ENCODE peak calls at places on chromosomes 5 and 9, in six cellular contexts. One of them, this sample, is unnamed. For H3K27me3, the result is how much of the 10 kb centered on the place peaks cover.

GRCh38 chr9:122642226-122642625 is 15.2 kb downstream of the OR1B1 start:
- DNase-seq in BE2C: no peak
- DNase-seq in CD4-positive, CD25-positive, alpha-beta regulatory T cell: no peak
- DNase-seq in left ventricle myocardium inferior: no peak
- DNase-seq in testis: no peak
- DNase-seq in stomach: no peak
- DNase-seq in this sample: no peak

GRCh38 chr9:121598167-121599000 is 53.0 kb upstream of the DAB2IP start:
- DNase-seq in CD4-positive, CD25-positive, alpha-beta regulatory T cell: no peak
- DNase-seq in BE2C: no peak
- DNase-seq in left ventricle myocardium inferior: peak
- DNase-seq in testis: peak
- DNase-seq in stomach: peak
- DNase-seq in this sample: peak

GRCh38 chr9:12961276-12961809 is 186.5 kb downstream of the LURAP1L start:
- DNase-seq in BE2C: no peak
- DNase-seq in left ventricle myocardium inferior: no peak
- DNase-seq in stomach: no peak
- DNase-seq in testis: no peak
- DNase-seq in CD4-positive, CD25-positive, alpha-beta regulatory T cell: no peak
- DNase-seq in this sample: no peak

GRCh38 chr9:21993893-21994525 is at the start of gene CDKN2A:
- DNase-seq in left ventricle myocardium inferior: no peak
- DNase-seq in testis: peak
- DNase-seq in CD4-positive, CD25-positive, alpha-beta regulatory T cell: peak
- DNase-seq in stomach: peak
- DNase-seq in BE2C: peak
- DNase-seq in this sample: peak

GRCh38 chr5:10328323-10328722 is 20.6 kb upstream of the CMBL start:
- DNase-seq in testis: no peak
- DNase-seq in CD4-positive, CD25-positive, alpha-beta regulatory T cell: no peak
- DNase-seq in BE2C: no peak
- DNase-seq in left ventricle myocardium inferior: no peak
- DNase-seq in stomach: no peak
- DNase-seq in this sample: no peak

GRCh38 chr5:90264930-90265857 is 144.4 kb downstream of the CETN3 start:
- DNase-seq in BE2C: peak
- DNase-seq in stomach: peak
- DNase-seq in testis: peak
- DNase-seq in left ventricle myocardium inferior: peak
- DNase-seq in CD4-positive, CD25-positive, alpha-beta regulatory T cell: peak
- DNase-seq in this sample: peak

GRCh38 chr9:78210841-78211301 is 25.0 kb upstream of the CEP78 start:
- DNase-seq in left ventricle myocardium inferior: no peak
- DNase-seq in CD4-positive, CD25-positive, alpha-beta regulatory T cell: no peak
- DNase-seq in stomach: no peak
- DNase-seq in BE2C: no peak
- DNase-seq in testis: no peak
- DNase-seq in this sample: no peak

GRCh38 chr5:111063709-111064322 is 7.7 kb upstream of the TSLP start:
- DNase-seq in CD4-positive, CD25-positive, alpha-beta regulatory T cell: no peak
- DNase-seq in stomach: no peak
- DNase-seq in testis: no peak
- DNase-seq in BE2C: no peak
- DNase-seq in left ventricle myocardium inferior: no peak
- DNase-seq in this sample: no peak

GRCh38 chr5:35247645-35248034 is 17.4 kb upstream of the PRLR start:
- DNase-seq in BE2C: no peak
- DNase-seq in testis: no peak
- DNase-seq in left ventricle myocardium inferior: no peak
- DNase-seq in stomach: peak
- DNase-seq in CD4-positive, CD25-positive, alpha-beta regulatory T cell: no peak
- DNase-seq in this sample: no peak

GRCh38 chr5:178419196-178419595 is 171.0 kb downstream of the COL23A1 start:
- DNase-seq in CD4-positive, CD25-positive, alpha-beta regulatory T cell: no peak
- DNase-seq in testis: no peak
- DNase-seq in left ventricle myocardium inferior: no peak
- DNase-seq in stomach: no peak
- DNase-seq in BE2C: no peak
- DNase-seq in this sample: no peak

GRCh38 chr5:160506006-160507004 is 84.7 kb downstream of the PTTG1 start:
- DNase-seq in BE2C: peak
- DNase-seq in left ventricle myocardium inferior: no peak
- DNase-seq in testis: no peak
- DNase-seq in CD4-positive, CD25-positive, alpha-beta regulatory T cell: peak
- DNase-seq in stomach: no peak
- DNase-seq in this sample: peak

GRCh38 chr5:57878301-57878722 is 395.7 kb upstream of the ACTBL2 start:
- DNase-seq in BE2C: no peak
- DNase-seq in CD4-positive, CD25-positive, alpha-beta regulatory T cell: no peak
- DNase-seq in testis: no peak
- DNase-seq in stomach: no peak
- DNase-seq in left ventricle myocardium inferior: no peak
- DNase-seq in this sample: no peak

GRCh38 chr5:165138261-165138660 is 1632.8 kb downstream of the MAT2B start:
- DNase-seq in CD4-positive, CD25-positive, alpha-beta regulatory T cell: no peak
- DNase-seq in testis: no peak
- DNase-seq in stomach: no peak
- DNase-seq in left ventricle myocardium inferior: no peak
- DNase-seq in BE2C: no peak
- DNase-seq in this sample: no peak

GRCh38 chr5:155250601-155251000 is 237.0 kb downstream of the KIF4B start:
- DNase-seq in CD4-positive, CD25-positive, alpha-beta regulatory T cell: no peak
- DNase-seq in left ventricle myocardium inferior: no peak
- DNase-seq in stomach: no peak
- DNase-seq in testis: no peak
- DNase-seq in BE2C: no peak
- DNase-seq in this sample: no peak

GRCh38 chr5:122099060-122099790 is 21.2 kb upstream of the LOX start:
- DNase-seq in BE2C: no peak
- DNase-seq in stomach: no peak
- DNase-seq in left ventricle myocardium inferior: no peak
- DNase-seq in CD4-positive, CD25-positive, alpha-beta regulatory T cell: no peak
- DNase-seq in testis: no peak
- DNase-seq in this sample: no peak

GRCh38 chr9:105144841-105145240 is 99.6 kb upstream of the SLC44A1 start:
- DNase-seq in BE2C: no peak
- DNase-seq in CD4-positive, CD25-positive, alpha-beta regulatory T cell: no peak
- DNase-seq in testis: no peak
- DNase-seq in left ventricle myocardium inferior: no peak
- DNase-seq in stomach: no peak
- DNase-seq in this sample: no peak

GRCh38 chr5:53422539-53422938 is 57.9 kb upstream of the FST start:
- DNase-seq in testis: no peak
- DNase-seq in CD4-positive, CD25-positive, alpha-beta regulatory T cell: no peak
- DNase-seq in stomach: no peak
- DNase-seq in BE2C: no peak
- DNase-seq in left ventricle myocardium inferior: no peak
- DNase-seq in this sample: no peak

GRCh38 chr9:20914556-20914955 is 116.9 kb downstream of the HACD4 start:
- DNase-seq in stomach: no peak
- DNase-seq in testis: no peak
- DNase-seq in BE2C: no peak
- DNase-seq in CD4-positive, CD25-positive, alpha-beta regulatory T cell: no peak
- DNase-seq in left ventricle myocardium inferior: no peak
- DNase-seq in this sample: no peak

GRCh38 chr9:93815135-93815534 is 140.0 kb downstream of the BARX1 start:
- DNase-seq in CD4-positive, CD25-positive, alpha-beta regulatory T cell: no peak
- DNase-seq in testis: no peak
- DNase-seq in stomach: no peak
- DNase-seq in BE2C: no peak
- DNase-seq in left ventricle myocardium inferior: no peak
- DNase-seq in this sample: no peak

GRCh38 chr5:79513519-79514390 is at the start of gene HOMER1:
- DNase-seq in stomach: peak
- DNase-seq in CD4-positive, CD25-positive, alpha-beta regulatory T cell: peak
- DNase-seq in testis: peak
- DNase-seq in left ventricle myocardium inferior: peak
- DNase-seq in BE2C: peak
- DNase-seq in this sample: peak

GRCh38 chr9:80968611-80969010 is 720.7 kb downstream of the TLE1 start:
- DNase-seq in CD4-positive, CD25-positive, alpha-beta regulatory T cell: no peak
- DNase-seq in BE2C: no peak
- DNase-seq in stomach: no peak
- DNase-seq in left ventricle myocardium inferior: no peak
- DNase-seq in testis: no peak
- DNase-seq in this sample: peak

DNA sequence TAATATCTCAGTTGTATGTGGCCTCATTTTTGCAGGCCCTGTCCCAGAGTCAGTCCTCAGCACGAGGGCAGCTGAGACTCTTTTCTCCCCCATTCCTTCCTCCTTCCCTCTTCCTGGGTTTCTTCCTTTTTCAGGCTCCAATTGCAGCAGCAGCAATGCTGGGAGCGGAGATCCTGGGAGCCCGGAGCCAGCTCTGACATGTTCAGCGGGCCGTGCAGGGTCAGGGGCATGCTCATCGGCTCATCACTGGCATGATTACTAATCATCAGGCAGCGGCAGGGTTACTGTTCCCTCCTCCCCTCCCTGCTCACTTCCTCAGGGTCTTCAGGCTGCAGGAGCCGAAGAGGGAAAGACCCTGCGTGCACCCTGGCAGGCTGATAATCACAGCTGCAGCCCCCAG is 8.0 kb upstream of the KCNIP1 start:
- DNase-seq in CD4-positive, CD25-positive, alpha-beta regulatory T cell: no peak
- DNase-seq in stomach: no peak
- DNase-seq in BE2C: no peak
- DNase-seq in left ventricle myocardium inferior: no peak
- DNase-seq in testis: no peak
- DNase-seq in this sample: no peak
- H3K27me3 ChIP-seq in CD4-positive, CD25-positive, alpha-beta regulatory T cell: under half
- H3K27me3 ChIP-seq in stomach: under half
- H3K27me3 ChIP-seq in BE2C: under half
- H3K27me3 ChIP-seq in left ventricle myocardium inferior: under half
- H3K27me3 ChIP-seq in testis: under half
- H3K27me3 ChIP-seq in this sample: under half

GRCh38 chr9:125755340-125755739 is 8.2 kb downstream of the PBX3 start:
- DNase-seq in CD4-positive, CD25-positive, alpha-beta regulatory T cell: no peak
- DNase-seq in BE2C: no peak
- DNase-seq in testis: no peak
- DNase-seq in left ventricle myocardium inferior: no peak
- DNase-seq in stomach: no peak
- DNase-seq in this sample: no peak
- H3K4me3 ChIP-seq in CD4-positive, CD25-positive, alpha-beta regulatory T cell: no peak
- H3K4me3 ChIP-seq in BE2C: no peak
- H3K4me3 ChIP-seq in testis: no peak
- H3K4me3 ChIP-seq in left ventricle myocardium inferior: no peak
- H3K4me3 ChIP-seq in stomach: no peak
- H3K4me3 ChIP-seq in this sample: no peak

DNA sequence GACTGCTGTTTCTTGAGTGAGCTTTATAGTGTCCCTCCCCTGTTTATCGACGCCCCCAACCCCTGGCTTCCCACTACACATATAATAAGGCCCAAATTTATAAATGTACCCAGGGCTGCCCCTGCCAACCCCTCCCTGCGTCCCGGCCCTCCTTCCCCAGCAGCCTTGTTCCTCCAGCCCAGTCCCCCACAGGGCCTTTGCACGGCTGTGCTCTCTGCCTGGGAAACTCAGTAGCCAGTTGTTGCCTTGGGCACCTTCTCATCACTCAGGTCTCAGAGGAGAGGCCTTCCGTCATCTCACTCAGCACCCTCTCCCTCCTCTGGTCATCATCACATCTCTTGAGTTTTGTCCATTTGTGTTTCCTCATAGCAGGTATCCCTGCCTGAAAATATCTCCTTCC is 15.8 kb upstream of the UNC5A start:
- DNase-seq in CD4-positive, CD25-positive, alpha-beta regulatory T cell: no peak
- DNase-seq in BE2C: no peak
- DNase-seq in left ventricle myocardium inferior: no peak
- DNase-seq in testis: no peak
- DNase-seq in stomach: no peak
- DNase-seq in this sample: no peak
- H3K27me3 ChIP-seq in CD4-positive, CD25-positive, alpha-beta regulatory T cell: under half
- H3K27me3 ChIP-seq in BE2C: under half
- H3K27me3 ChIP-seq in left ventricle myocardium inferior: half or more
- H3K27me3 ChIP-seq in testis: under half
- H3K27me3 ChIP-seq in stomach: half or more
- H3K27me3 ChIP-seq in this sample: under half

GRCh38 chr9:77019810-77020437 is 469 bp downstream of the FOXB2 start:
- DNase-seq in stomach: no peak
- DNase-seq in BE2C: no peak
- DNase-seq in CD4-positive, CD25-positive, alpha-beta regulatory T cell: no peak
- DNase-seq in testis: no peak
- DNase-seq in left ventricle myocardium inferior: no peak
- DNase-seq in this sample: peak

GRCh38 chr9:77019010-77019809 is at the start of gene FOXB2:
- DNase-seq in left ventricle myocardium inferior: no peak
- DNase-seq in testis: no peak
- DNase-seq in BE2C: no peak
- DNase-seq in stomach: no peak
- DNase-seq in CD4-positive, CD25-positive, alpha-beta regulatory T cell: no peak
- DNase-seq in this sample: no peak

GRCh38 chr9:77021289-77021927 is 2.0 kb downstream of the FOXB2 start:
- DNase-seq in testis: no peak
- DNase-seq in BE2C: no peak
- DNase-seq in CD4-positive, CD25-positive, alpha-beta regulatory T cell: no peak
- DNase-seq in left ventricle myocardium inferior: no peak
- DNase-seq in stomach: no peak
- DNase-seq in this sample: no peak

GRCh38 chr9:77021928-77022782 is 2.7 kb downstream of the FOXB2 start:
- DNase-seq in BE2C: no peak
- DNase-seq in stomach: no peak
- DNase-seq in left ventricle myocardium inferior: no peak
- DNase-seq in CD4-positive, CD25-positive, alpha-beta regulatory T cell: no peak
- DNase-seq in testis: no peak
- DNase-seq in this sample: no peak

DNA sequence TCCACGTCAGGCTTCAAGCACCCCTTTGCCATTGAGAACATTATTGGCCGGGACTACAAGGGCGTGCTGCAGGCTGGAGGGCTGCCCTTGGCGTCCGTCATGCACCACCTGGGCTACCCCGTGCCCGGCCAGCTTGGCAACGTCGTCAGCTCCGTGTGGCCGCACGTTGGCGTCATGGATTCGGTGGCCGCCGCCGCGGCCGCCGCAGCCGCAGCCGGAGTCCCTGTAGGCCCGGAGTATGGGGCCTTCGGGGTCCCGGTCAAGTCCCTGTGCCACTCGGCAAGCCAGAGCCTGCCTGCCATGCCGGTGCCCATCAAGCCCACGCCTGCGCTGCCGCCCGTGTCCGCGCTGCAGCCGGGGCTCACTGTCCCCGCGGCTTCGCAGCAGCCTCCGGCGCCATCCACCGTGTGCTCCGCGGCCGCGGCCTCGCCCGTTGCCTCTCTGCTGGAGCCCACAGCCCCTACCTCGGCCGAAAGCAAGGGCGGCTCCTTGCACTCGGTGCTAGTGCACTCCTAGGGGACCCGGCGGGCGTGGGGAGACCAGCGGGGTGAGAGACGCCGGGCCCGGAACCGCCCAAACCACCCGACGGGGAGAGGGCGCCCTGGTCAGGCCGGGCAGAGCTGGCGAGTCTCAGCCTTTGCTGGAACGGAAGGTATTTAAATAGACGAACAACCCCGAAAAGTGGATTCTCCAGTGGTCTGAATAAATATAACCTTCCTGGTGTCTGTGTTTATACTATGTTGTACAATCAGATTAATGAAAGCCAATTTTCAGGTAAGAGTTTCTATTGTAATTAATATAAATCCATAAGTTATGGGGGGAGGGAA is 1.2 kb downstream of the FOXB2 start:
- DNase-seq in testis: no peak
- DNase-seq in stomach: no peak
- DNase-seq in left ventricle myocardium inferior: no peak
- DNase-seq in BE2C: no peak
- DNase-seq in CD4-positive, CD25-positive, alpha-beta regulatory T cell: no peak
- DNase-seq in this sample: no peak
- H3K4me3 ChIP-seq in testis: peak
- H3K4me3 ChIP-seq in stomach: peak
- H3K4me3 ChIP-seq in left ventricle myocardium inferior: peak
- H3K4me3 ChIP-seq in BE2C: peak
- H3K4me3 ChIP-seq in CD4-positive, CD25-positive, alpha-beta regulatory T cell: no peak
- H3K4me3 ChIP-seq in this sample: peak